ENCODE peak calls at places on chromosome 2, in ten cellular contexts. W is effector memory CD4-positive, alpha-beta T cell; X is transverse colon; O is testis; J is ovary; D is H9; P is SK-N-SH; B is psoas muscle; C is endodermal cell; E is tibial artery. Q is an unnamed sample.

GRCh38 chr2:120287183-120288015 is 34.7 kb downstream of the RALB start:
- DNase-seq in W (no peak), X (no peak), O (no peak), J (no peak), D (no peak), P (no peak), B (no peak), C (no peak), E (no peak), Q (no peak)

GRCh38 chr2:116413659-116414058 is 1400.8 kb upstream of the DDX18 start:
- DNase-seq in W (no peak), X (no peak), O (no peak), J (no peak), D (no peak), P (no peak), B (no peak), C (no peak), E (peak; percentile 55), Q (no peak)

GRCh38 chr2:100588071-100588786 is 25.4 kb downstream of the PDCL3 start:
- DNase-seq in W (no peak), X (no peak), O (no peak), J (no peak), D (no peak), P (no peak), B (no peak), C (no peak), E (no peak), Q (no peak)

GRCh38 chr2:187165936-187166335 is 282.1 kb downstream of the CALCRL start:
- DNase-seq in W (no peak), X (no peak), O (no peak), J (no peak), D (no peak), P (no peak), B (no peak), C (no peak), E (no peak), Q (no peak)

GRCh38 chr2:200733713-200734198 is 78.0 kb upstream of the BZW1 start:
- DNase-seq in W (no peak), X (no peak), O (no peak), J (no peak), D (no peak), P (no peak), B (no peak), C (no peak), E (no peak), Q (no peak)

GRCh38 chr2:119071476-119071875 is 87.1 kb downstream of the C1QL2 start:
- DNase-seq in W (no peak), X (no peak), O (no peak), J (no peak), D (no peak), P (no peak), B (no peak), C (peak; percentile 12), E (no peak), Q (no peak)

GRCh38 chr2:240060977-240061591 is 7.8 kb upstream of the OR6B3 start:
- DNase-seq in W (no peak), X (peak; percentile 20), O (peak; percentile 65), J (peak; percentile 27), D (no peak), P (peak; percentile 63), B (no peak), C (peak; percentile 74), E (no peak), Q (no peak)

GRCh38 chr2:15666776-15667578 is 75.3 kb downstream of the DDX1 start:
- DNase-seq in W (no peak), X (no peak), O (no peak), J (no peak), D (no peak), P (no peak), B (no peak), C (no peak), E (peak; percentile 28), Q (no peak)

GRCh38 chr2:212177724-212178123 is 360.9 kb downstream of the ERBB4 start:
- DNase-seq in W (no peak), X (no peak), O (no peak), J (no peak), D (no peak), P (no peak), B (no peak), C (peak; percentile 43), E (no peak), Q (no peak)

GRCh38 chr2:110793034-110793433 is 60.7 kb downstream of the ACOXL start:
- DNase-seq in W (no peak), X (no peak), O (no peak), J (no peak), D (no peak), P (no peak), B (no peak), C (no peak), E (no peak), Q (no peak)

GRCh38 chr2:110794390-110794789 is 62.0 kb downstream of the ACOXL start:
- DNase-seq in W (no peak), X (no peak), O (no peak), J (no peak), D (no peak), P (no peak), B (no peak), C (no peak), E (no peak), Q (no peak)

GRCh38 chr2:110796724-110797301 is 64.4 kb downstream of the ACOXL start:
- DNase-seq in W (no peak), X (no peak), O (no peak), J (no peak), D (no peak), P (no peak), B (no peak), C (no peak), E (no peak), Q (no peak)

GRCh38 chr2:110790907-110791306 is 58.5 kb downstream of the ACOXL start:
- DNase-seq in W (no peak), X (no peak), O (no peak), J (no peak), D (no peak), P (no peak), B (no peak), C (peak; percentile 17), E (no peak), Q (no peak)

GRCh38 chr2:110794951-110795350 is 62.6 kb downstream of the ACOXL start:
- DNase-seq in W (no peak), X (no peak), O (no peak), J (no peak), D (no peak), P (no peak), B (no peak), C (no peak), E (no peak), Q (no peak)
- H3K27me3 ChIP-seq in W (no peaks in the 10 kb centered on the region), X (peaks cover 16% of the 10 kb centered on the region), O (no peaks in the 10 kb centered on the region), J (no peaks in the 10 kb centered on the region), D (no peaks in the 10 kb centered on the region), P (peaks cover 59% of the 10 kb centered on the region), B (no peaks in the 10 kb centered on the region), C (no peaks in the 10 kb centered on the region), E (no peaks in the 10 kb centered on the region), Q (no peaks in the 10 kb centered on the region)

DNA sequence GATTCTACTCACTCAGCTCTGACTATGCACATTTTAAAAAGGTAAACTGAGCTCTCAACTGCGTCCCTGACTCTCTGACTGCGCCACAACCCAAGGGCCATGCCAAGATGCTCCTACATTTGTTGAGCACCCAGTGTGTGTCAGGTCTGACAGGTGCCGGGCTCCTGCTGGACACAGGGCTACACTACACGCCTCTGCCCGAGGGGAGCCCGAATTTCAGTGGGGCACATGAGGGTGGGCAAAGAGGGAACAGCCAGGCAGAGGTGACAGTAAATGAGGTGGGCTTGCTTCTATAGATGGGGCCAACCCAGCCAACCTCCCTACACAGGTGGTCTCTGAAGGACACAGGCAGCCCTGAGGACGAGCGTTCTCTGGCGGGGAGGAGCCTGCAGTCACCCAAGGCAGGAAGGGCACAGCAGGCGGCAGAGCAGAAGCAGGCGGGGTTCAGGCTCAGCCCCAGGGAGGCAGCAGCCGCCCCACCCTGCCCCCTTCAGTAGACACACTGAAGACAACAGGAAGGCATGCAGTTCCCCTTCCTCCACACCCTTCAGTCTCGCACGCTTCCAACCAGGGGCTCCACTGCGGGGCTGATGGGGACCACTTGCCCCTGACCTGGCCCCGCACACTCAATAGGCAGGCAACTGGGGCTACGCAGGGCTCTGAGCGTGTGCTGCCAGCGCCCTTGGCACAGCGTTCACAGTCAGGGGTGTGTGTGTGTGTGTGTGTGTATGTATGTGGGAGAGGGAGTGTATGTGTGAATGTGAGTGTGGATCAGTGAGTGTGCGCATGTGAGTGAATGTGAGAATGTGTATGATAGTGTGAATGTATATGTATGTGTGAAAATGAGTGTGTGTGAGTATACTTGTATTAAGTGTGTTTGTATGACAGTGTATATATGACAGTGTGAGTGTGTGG is 98.4 kb downstream of the UXS1 start:
- DNase-seq in W (peak; percentile 56), X (peak; percentile 54), O (no peak), J (no peak), D (no peak), P (no peak), B (no peak), C (peak; percentile 38), E (no peak), Q (no peak)
- H3K27ac ChIP-seq in W (peak overlapping the region; percentile 90), X (no peak overlapping the region), O (no peak overlapping the region), J (no peak overlapping the region), D (no peak overlapping the region), P (no peak overlapping the region), B (no peak overlapping the region), C (no peak overlapping the region), E (no peak overlapping the region), Q (no peak overlapping the region)

GRCh38 chr2:180655393-180655792 is 325.0 kb upstream of the UBE2E3 start:
- DNase-seq in W (no peak), X (no peak), O (no peak), J (no peak), D (no peak), P (no peak), B (no peak), C (no peak), E (no peak), Q (no peak)

GRCh38 chr2:180657054-180657453 is 323.4 kb upstream of the UBE2E3 start:
- DNase-seq in W (no peak), X (no peak), O (no peak), J (no peak), D (no peak), P (no peak), B (no peak), C (no peak), E (no peak), Q (no peak)

GRCh38 chr2:180655842-180656454 is 324.5 kb upstream of the UBE2E3 start:
- DNase-seq in W (no peak), X (no peak), O (no peak), J (no peak), D (no peak), P (no peak), B (no peak), C (no peak), E (no peak), Q (no peak)

GRCh38 chr2:180653481-180653880 is 326.9 kb upstream of the UBE2E3 start:
- DNase-seq in W (no peak), X (no peak), O (no peak), J (no peak), D (no peak), P (no peak), B (no peak), C (no peak), E (no peak), Q (no peak)

GRCh38 chr2:180656455-180656847 is 324.0 kb upstream of the UBE2E3 start:
- DNase-seq in W (no peak), X (no peak), O (no peak), J (no peak), D (no peak), P (no peak), B (no peak), C (peak; percentile 50), E (no peak), Q (no peak)
- H3K27me3 ChIP-seq in W (no peaks in the 10 kb centered on the region), X (no peaks in the 10 kb centered on the region), O (no peaks in the 10 kb centered on the region), J (no peaks in the 10 kb centered on the region), D (no peaks in the 10 kb centered on the region), P (no peaks in the 10 kb centered on the region), B (no peaks in the 10 kb centered on the region), C (no peaks in the 10 kb centered on the region), E (no peaks in the 10 kb centered on the region), Q (no peaks in the 10 kb centered on the region)

GRCh38 chr2:96536445-96537065 is at the start of gene ARID5A:
- DNase-seq in W (peak; percentile 88), X (peak; percentile 96), O (peak; percentile 97), J (peak; percentile 96), D (peak; percentile 95), P (peak; percentile 98), B (peak; percentile 96), C (peak; percentile 97), E (peak; percentile 97), Q (peak; percentile 97)
- H3K27ac ChIP-seq in W (peak within 1 kb of the TSS; percentile 99), X (peak within 1 kb of the TSS; percentile 99), O (peak within 1 kb of the TSS; percentile 92), J (peak within 1 kb of the TSS; percentile 99), D (no peak within 1 kb of the TSS), P (peak within 1 kb of the TSS; percentile 46), B (peak within 1 kb of the TSS; percentile 98), C (no peak within 1 kb of the TSS), E (peak within 1 kb of the TSS; percentile 97), Q (peak within 1 kb of the TSS; percentile 100)

Q was measured in heart left ventricle.